ENCODE peak calls at places on chromosomes 6 and 20, in ten cellular contexts. D, A, T, B, V, M, W, P, G and J are unnamed samples.

GRCh38 chr6:75268121-75268987 is 16.2 kb downstream of the TMEM30A start:
- DNase-seq in D (no peak), A (no peak), T (no peak), B (peak; percentile 54), V (no peak), M (no peak), W (no peak), P (peak; percentile 92), G (no peak), J (no peak)

GRCh38 chr20:53194310-53194709 is 222.2 kb downstream of the TSHZ2 start:
- DNase-seq in D (no peak), A (no peak), T (no peak), B (no peak), V (no peak), M (no peak), W (no peak), P (no peak), G (no peak), J (no peak)

GRCh38 chr6:89611666-89612065 is 26.9 kb downstream of the LYRM2 start:
- DNase-seq in D (no peak), A (no peak), T (no peak), B (peak; percentile 12), V (no peak), M (no peak), W (no peak), P (peak; percentile 1), G (no peak), J (no peak)

GRCh38 chr20:48283470-48284110 is 498.3 kb upstream of the SULF2 start:
- DNase-seq in D (no peak), A (peak; percentile 94), T (no peak), B (peak; percentile 93), V (no peak), M (no peak), W (peak; percentile 50), P (peak; percentile 87), G (peak; percentile 62), J (peak; percentile 81)

GRCh38 chr6:11705069-11705468 is 73.5 kb downstream of the ADTRP start:
- DNase-seq in D (no peak), A (no peak), T (no peak), B (no peak), V (no peak), M (no peak), W (no peak), P (no peak), G (no peak), J (no peak)

GRCh38 chr6:114377881-114378280 is 35.1 kb upstream of the HS3ST5 start:
- DNase-seq in D (no peak), A (no peak), T (no peak), B (peak; percentile 12), V (no peak), M (no peak), W (no peak), P (no peak), G (no peak), J (no peak)

GRCh38 chr6:90397929-90398674 is 101.5 kb upstream of the BACH2 start:
- DNase-seq in D (no peak), A (peak; percentile 6), T (no peak), B (peak; percentile 32), V (no peak), M (no peak), W (peak; percentile 60), P (peak; percentile 64), G (no peak), J (no peak)

GRCh38 chr6:92159046-92159445 is 1260.3 kb downstream of the EPHA7 start:
- DNase-seq in D (no peak), A (no peak), T (no peak), B (no peak), V (no peak), M (no peak), W (no peak), P (no peak), G (no peak), J (no peak)

GRCh38 chr6:90610671-90611542 is 24.0 kb upstream of the MAP3K7 start:
- DNase-seq in D (peak; percentile 40), A (peak; percentile 27), T (peak; percentile 52), B (peak; percentile 4), V (peak; percentile 45), M (no peak), W (no peak), P (no peak), G (no peak), J (peak; percentile 14)

GRCh38 chr6:166021429-166021828 is 146.2 kb downstream of the TBXT start:
- DNase-seq in D (no peak), A (no peak), T (no peak), B (no peak), V (no peak), M (no peak), W (no peak), P (no peak), G (no peak), J (no peak)

GRCh38 chr6:20252311-20252710 is 40.0 kb upstream of the MBOAT1 start:
- DNase-seq in D (no peak), A (no peak), T (no peak), B (no peak), V (no peak), M (no peak), W (no peak), P (no peak), G (no peak), J (no peak)

GRCh38 chr20:22799687-22800086 is 215.3 kb upstream of the FOXA2 start:
- DNase-seq in D (no peak), A (no peak), T (no peak), B (no peak), V (no peak), M (no peak), W (no peak), P (no peak), G (no peak), J (no peak)

GRCh38 chr6:133977983-133978895 is 25.2 kb downstream of the TBPL1 start:
- DNase-seq in D (no peak), A (peak; percentile 79), T (no peak), B (peak; percentile 86), V (no peak), M (no peak), W (no peak), P (peak; percentile 77), G (no peak), J (peak; percentile 87)

GRCh38 chr20:17904027-17904426 is 64.6 kb downstream of the SNX5 start:
- DNase-seq in D (no peak), A (no peak), T (no peak), B (no peak), V (peak; percentile 51), M (no peak), W (no peak), P (no peak), G (no peak), J (no peak)

GRCh38 chr6:143465546-143465945 is 14.9 kb downstream of the PEX3 start:
- DNase-seq in D (no peak), A (peak; percentile 9), T (no peak), B (no peak), V (no peak), M (no peak), W (no peak), P (no peak), G (no peak), J (no peak)

GRCh38 chr20:8914421-8914820 is 154.5 kb upstream of the PLCB4 start:
- DNase-seq in D (no peak), A (no peak), T (no peak), B (no peak), V (no peak), M (no peak), W (no peak), P (no peak), G (no peak), J (no peak)

GRCh38 chr6:127190552-127190951 is 72.1 kb downstream of the RSPO3 start:
- DNase-seq in D (no peak), A (peak; percentile 78), T (no peak), B (peak; percentile 61), V (no peak), M (no peak), W (no peak), P (peak; percentile 50), G (no peak), J (peak; percentile 65)

DNA sequence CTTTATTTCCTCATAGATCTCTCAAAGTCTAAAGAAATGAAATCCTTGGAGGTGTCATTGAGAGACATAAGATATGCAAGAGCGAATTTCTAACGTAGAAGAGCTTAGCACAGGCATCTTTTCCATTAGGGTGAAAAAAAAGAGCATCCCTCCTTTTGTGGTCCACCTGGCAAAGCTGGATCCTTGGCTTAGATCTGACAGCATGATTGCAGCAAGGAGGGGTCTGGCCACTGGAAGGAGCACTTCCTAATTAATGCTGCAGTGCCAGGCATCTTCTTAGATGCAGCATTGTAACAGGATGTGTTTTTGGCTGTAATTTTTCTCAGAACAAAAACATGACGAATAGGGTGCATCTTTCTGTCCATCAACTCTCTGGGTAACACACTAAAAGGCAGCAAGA is 60.1 kb upstream of the TFAP2D start:
- DNase-seq in D (no peak), A (no peak), T (no peak), B (no peak), V (no peak), M (no peak), W (no peak), P (no peak), G (no peak), J (no peak)
- TF ChIP-seq CTCF in D (no peak), A (no peak), T (no peak), B (no peak), V (no peak), M (no peak), W (no peak), P (no peak), G (no peak), J (no peak)

GRCh38 chr6:150759500-150759899 is 106.0 kb upstream of the MTHFD1L start:
- DNase-seq in D (no peak), A (no peak), T (no peak), B (no peak), V (no peak), M (no peak), W (no peak), P (no peak), G (no peak), J (no peak)
- H3K4me3 ChIP-seq in D (no peak overlapping the region), A (no peak overlapping the region), T (no peak overlapping the region), B (no peak overlapping the region), V (no peak overlapping the region), M (no peak overlapping the region), W (no peak overlapping the region), P (no peak overlapping the region), G (no peak overlapping the region), J (no peak overlapping the region)

GRCh38 chr20:2206957-2207769 is 88.6 kb upstream of the TGM3 start:
- DNase-seq in D (peak; percentile 27), A (peak; percentile 18), T (peak; percentile 74), B (peak; percentile 28), V (peak; percentile 79), M (no peak), W (peak; percentile 60), P (no peak), G (peak; percentile 88), J (peak; percentile 37)
- TF ChIP-seq CTCF in D (peak; percentile 68), A (peak; percentile 61), T (peak; percentile 71), B (peak; percentile 76), V (peak; percentile 77), M (peak; percentile 59), W (peak; percentile 28), P (peak; percentile 89), G (peak; percentile 92), J (peak; percentile 68)

DNA sequence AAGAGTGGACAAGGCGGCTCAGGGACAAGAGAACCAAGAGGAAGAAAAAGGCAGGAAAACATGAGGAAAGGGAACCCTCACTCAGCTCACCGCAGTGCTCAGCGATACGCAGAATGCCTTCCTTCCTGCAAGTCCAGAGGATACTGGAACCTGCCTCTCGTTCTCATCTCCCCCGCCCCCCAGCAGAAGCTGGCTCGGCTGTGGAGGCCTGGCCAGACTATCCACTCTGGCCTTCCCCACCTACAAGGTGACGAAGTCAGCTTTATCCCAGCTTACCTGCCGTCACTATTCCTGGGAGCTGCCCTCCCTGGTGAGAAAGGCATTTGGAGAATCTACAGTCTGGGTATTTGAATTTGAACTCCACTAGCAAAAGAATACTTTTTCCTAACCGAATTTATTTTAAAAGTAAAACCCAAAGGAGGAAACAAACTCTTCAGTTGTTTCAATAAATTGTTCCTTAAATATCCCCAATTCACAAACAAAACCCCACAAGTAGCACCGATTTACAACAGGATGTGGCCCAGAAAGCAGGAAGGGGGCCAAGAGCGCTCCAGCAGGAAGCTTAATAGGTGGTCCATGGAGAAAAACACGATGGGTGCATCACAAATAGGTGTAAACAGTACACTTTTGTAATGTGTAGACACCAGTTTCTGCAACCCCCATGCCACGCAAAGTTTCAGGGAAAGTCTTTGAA is 2.1 kb upstream of the DIDO1 start:
- DNase-seq in D (no peak), A (no peak), T (no peak), B (no peak), V (no peak), M (no peak), W (no peak), P (no peak), G (no peak), J (peak; percentile 48)
- H3K4me3 ChIP-seq in D (peak overlapping the region; percentile 39), A (peak overlapping the region; percentile 55), T (peak overlapping the region; percentile 60), B (peak overlapping the region; percentile 51), V (peak overlapping the region; percentile 57), M (peak overlapping the region; percentile 74), W (no peak overlapping the region), P (peak overlapping the region; percentile 36), G (peak overlapping the region; percentile 39), J (peak overlapping the region; percentile 64)